ENCODE peak calls at places on chromosomes 16 and 17, in nine cellular contexts. H is sigmoid colon, X is A549, L is mucosa of descending colon, U is Peyer's patch, I is mesendoderm, P is thyroid gland, E is heart left ventricle, V is endodermal cell. B is an unnamed sample. For H3K4me1, the result is how much of the 10 kb centered on the place peaks cover.

GRCh38 chr17:76264425-76264754 is 758 bp upstream of the UBALD2 start:
- DNase-seq in H (no peak), X (no peak), L (no peak), U (no peak), I (no peak), P (no peak), E (no peak), V (no peak), B (no peak)

GRCh38 chr16:9469512-9469911 is 378.1 kb downstream of the HAPSTR1 start:
- DNase-seq in H (no peak), X (no peak), L (no peak), U (no peak), I (no peak), P (no peak), E (no peak), V (no peak), B (no peak)

GRCh38 chr17:52227926-52228325 is 69.4 kb upstream of the CA10 start:
- DNase-seq in H (no peak), X (no peak), L (no peak), U (no peak), I (no peak), P (no peak), E (no peak), V (no peak), B (no peak)

GRCh38 chr17:8499614-8500013 is 63.9 kb downstream of the NDEL1 start:
- DNase-seq in H (no peak), X (no peak), L (no peak), U (no peak), I (no peak), P (no peak), E (no peak), V (no peak), B (no peak)

GRCh38 chr16:12025926-12026325 is 49.4 kb downstream of the SNX29 start:
- DNase-seq in H (no peak), X (no peak), L (no peak), U (no peak), I (no peak), P (no peak), E (no peak), V (no peak), B (no peak)

GRCh38 chr17:45226620-45227019 is 4.9 kb downstream of the FMNL1 start:
- DNase-seq in H (no peak), X (no peak), L (no peak), U (no peak), I (no peak), P (no peak), E (no peak), V (no peak), B (no peak)

GRCh38 chr17:7438050-7438614 is 1.2 kb upstream of the FGF11 start:
- DNase-seq in H (no peak), X (no peak), L (peak), U (peak), I (peak), P (peak), E (peak), V (peak), B (peak)

GRCh38 chr17:28748852-28749515 is 5.2 kb downstream of the TRAF4 start:
- DNase-seq in H (no peak), X (no peak), L (no peak), U (no peak), I (no peak), P (no peak), E (no peak), V (peak), B (no peak)

GRCh38 chr17:68290955-68291835 is at the start of the genes ARSG and SLC16A6:
- DNase-seq in H (no peak), X (peak), L (peak), U (peak), I (peak), P (peak), E (peak), V (peak), B (peak)

GRCh38 chr17:43199633-43200032 is 12.0 kb upstream of the TMEM106A start:
- DNase-seq in H (no peak), X (no peak), L (no peak), U (no peak), I (no peak), P (no peak), E (no peak), V (no peak), B (no peak)

GRCh38 chr17:17784599-17785264 is 52.1 kb downstream of the SREBF1 start:
- DNase-seq in H (no peak), X (peak), L (peak), U (no peak), I (peak), P (peak), E (no peak), V (peak), B (no peak)

GRCh38 chr17:70562137-70562536 is 392.8 kb downstream of the KCNJ2 start:
- DNase-seq in H (no peak), X (no peak), L (no peak), U (no peak), I (no peak), P (no peak), E (no peak), V (no peak), B (no peak)

GRCh38 chr16:77290451-77291110 is 91.4 kb downstream of the SYCE1L start:
- DNase-seq in H (no peak), X (no peak), L (no peak), U (no peak), I (no peak), P (no peak), E (no peak), V (no peak), B (no peak)

GRCh38 chr17:18975597-18975996 is 23.6 kb downstream of the SLC5A10 start:
- DNase-seq in H (no peak), X (no peak), L (no peak), U (no peak), I (no peak), P (no peak), E (no peak), V (no peak), B (no peak)

GRCh38 chr16:4214215-4214621 is 27.7 kb downstream of the SRL start:
- DNase-seq in H (no peak), X (peak), L (no peak), U (peak), I (peak), P (peak), E (no peak), V (no peak), B (peak)

GRCh38 chr16:21628196-21628726 is 24.1 kb downstream of the IGSF6 start:
- DNase-seq in H (no peak), X (no peak), L (no peak), U (no peak), I (no peak), P (no peak), E (no peak), V (no peak), B (no peak)

GRCh38 chr17:5203178-5203907 is 11.7 kb upstream of the ZNF594 start:
- DNase-seq in H (no peak), X (no peak), L (no peak), U (no peak), I (no peak), P (no peak), E (no peak), V (no peak), B (no peak)

GRCh38 chr16:1098266-1098991 is 2.4 kb upstream of the C1QTNF8 start:
- DNase-seq in H (no peak), X (no peak), L (no peak), U (no peak), I (no peak), P (no peak), E (no peak), V (no peak), B (no peak)

GRCh38 chr17:49928826-49929475 is 40.0 kb upstream of the DLX4 start:
- DNase-seq in H (no peak), X (peak), L (no peak), U (no peak), I (peak), P (no peak), E (no peak), V (no peak), B (no peak)

GRCh38 chr17:78800132-78800931 is 18.3 kb upstream of the CYTH1 start:
- DNase-seq in H (no peak), X (no peak), L (no peak), U (no peak), I (no peak), P (no peak), E (no peak), V (no peak), B (no peak)

GRCh38 chr17:18158022-18158600 is 25.5 kb upstream of the ALKBH5 start:
- DNase-seq in H (peak), X (peak), L (peak), U (peak), I (peak), P (peak), E (peak), V (peak), B (peak)

GRCh38 chr16:88606146-88606757 is 32.1 kb upstream of the IL17C start:
- DNase-seq in H (no peak), X (no peak), L (no peak), U (no peak), I (no peak), P (peak), E (peak), V (no peak), B (no peak)

GRCh38 chr17:732788-733720 is 658 bp downstream of the TLCD3A start:
- DNase-seq in H (peak), X (no peak), L (peak), U (peak), I (peak), P (peak), E (peak), V (peak), B (peak)

GRCh38 chr17:28078443-28079229 is 36.2 kb downstream of the NLK start:
- DNase-seq in H (no peak), X (no peak), L (no peak), U (no peak), I (no peak), P (no peak), E (no peak), V (no peak), B (no peak)

GRCh38 chr17:39462644-39463375 is 1.5 kb downstream of the CDK12 start:
- DNase-seq in H (peak), X (no peak), L (peak), U (peak), I (peak), P (peak), E (no peak), V (peak), B (peak)

GRCh38 chr17:21113106-21113690 is 13.6 kb upstream of the DHRS7B start:
- DNase-seq in H (no peak), X (no peak), L (no peak), U (no peak), I (no peak), P (no peak), E (no peak), V (no peak), B (no peak)

GRCh38 chr16:73054131-73054496 is 6.2 kb upstream of the ZFHX3 start:
- DNase-seq in H (peak), X (no peak), L (no peak), U (no peak), I (no peak), P (no peak), E (no peak), V (peak), B (no peak)

GRCh38 chr16:11619327-11619851 is 32.7 kb upstream of the LITAF start:
- DNase-seq in H (no peak), X (no peak), L (no peak), U (no peak), I (no peak), P (peak), E (no peak), V (no peak), B (no peak)

GRCh38 chr17:5364156-5364555 is 55.3 kb downstream of the NUP88 start:
- DNase-seq in H (no peak), X (no peak), L (no peak), U (no peak), I (no peak), P (no peak), E (no peak), V (no peak), B (no peak)

GRCh38 chr17:38905375-38905774 is 20.0 kb upstream of the LASP1NB start:
- DNase-seq in H (no peak), X (no peak), L (no peak), U (no peak), I (no peak), P (no peak), E (no peak), V (no peak), B (no peak)

GRCh38 chr17:9115446-9116265 is 94.3 kb downstream of the NTN1 start:
- DNase-seq in H (peak), X (peak), L (peak), U (peak), I (peak), P (peak), E (peak), V (peak), B (peak)

GRCh38 chr16:23879735-23880373 is 44.1 kb downstream of the PRKCB start:
- DNase-seq in H (no peak), X (no peak), L (no peak), U (no peak), I (no peak), P (no peak), E (no peak), V (no peak), B (no peak)

GRCh38 chr17:4908711-4909496 is 6.0 kb upstream of the CHRNE start:
- DNase-seq in H (peak), X (peak), L (peak), U (peak), I (peak), P (peak), E (peak), V (peak), B (peak)

GRCh38 chr16:76162046-76162445 is 115.2 kb upstream of the CNTNAP4 start:
- DNase-seq in H (no peak), X (no peak), L (no peak), U (no peak), I (no peak), P (no peak), E (no peak), V (no peak), B (no peak)

GRCh38 chr17:56172517-56172982 is 19.3 kb downstream of the ANKFN1 start:
- DNase-seq in H (peak), X (no peak), L (no peak), U (no peak), I (peak), P (peak), E (no peak), V (peak), B (no peak)

GRCh38 chr17:77328823-77329740 is 188.3 kb downstream of the SEC14L1 start:
- DNase-seq in H (peak), X (no peak), L (peak), U (no peak), I (no peak), P (peak), E (no peak), V (peak), B (peak)

GRCh38 chr17:29588561-29589411 is 662 bp downstream of the GIT1 start:
- DNase-seq in H (no peak), X (peak), L (peak), U (peak), I (peak), P (peak), E (no peak), V (peak), B (peak)

GRCh38 chr17:81083125-81083765 is 48.3 kb downstream of the BAIAP2 start:
- DNase-seq in H (no peak), X (no peak), L (no peak), U (no peak), I (no peak), P (peak), E (no peak), V (no peak), B (no peak)

GRCh38 chr16:23795369-23795768 is 40.4 kb upstream of the PRKCB start:
- DNase-seq in H (no peak), X (no peak), L (no peak), U (no peak), I (no peak), P (no peak), E (no peak), V (no peak), B (no peak)

GRCh38 chr17:37111329-37111728 is 162.6 kb downstream of the AATF start:
- DNase-seq in H (no peak), X (no peak), L (no peak), U (no peak), I (no peak), P (no peak), E (no peak), V (peak), B (no peak)
- H3K4me1 ChIP-seq in H (under half), X (under half), L (under half), U (under half), I (under half), P (under half), E (under half), V (under half), B (under half)

GRCh38 chr16:66472961-66473610 is 46.0 kb downstream of the BEAN1 start:
- DNase-seq in H (peak), X (no peak), L (no peak), U (no peak), I (no peak), P (no peak), E (no peak), V (peak), B (no peak)
- H3K4me1 ChIP-seq in H (under half), X (under half), L (under half), U (under half), I (under half), P (under half), E (under half), V (under half), B (under half)

GRCh38 chr17:57480438-57481196 is 224.3 kb downstream of the MSI2 start:
- DNase-seq in H (no peak), X (no peak), L (no peak), U (no peak), I (peak), P (peak), E (no peak), V (no peak), B (no peak)
- H3K4me1 ChIP-seq in H (under half), X (under half), L (under half), U (under half), I (under half), P (under half), E (under half), V (under half), B (under half)

GRCh38 chr16:31188450-31189411 is 8.8 kb downstream of the FUS start:
- DNase-seq in H (no peak), X (no peak), L (no peak), U (no peak), I (no peak), P (no peak), E (no peak), V (no peak), B (no peak)

GRCh38 chr16:31186930-31187807 is 7.2 kb downstream of the FUS start:
- DNase-seq in H (no peak), X (no peak), L (no peak), U (no peak), I (no peak), P (no peak), E (no peak), V (no peak), B (no peak)

GRCh38 chr16:31186176-31186575 is 6.2 kb downstream of the FUS start:
- DNase-seq in H (no peak), X (no peak), L (no peak), U (no peak), I (no peak), P (no peak), E (no peak), V (no peak), B (no peak)

GRCh38 chr16:31189412-31189778 is 9.5 kb downstream of the FUS start:
- DNase-seq in H (no peak), X (no peak), L (no peak), U (no peak), I (no peak), P (no peak), E (no peak), V (no peak), B (no peak)

DNA sequence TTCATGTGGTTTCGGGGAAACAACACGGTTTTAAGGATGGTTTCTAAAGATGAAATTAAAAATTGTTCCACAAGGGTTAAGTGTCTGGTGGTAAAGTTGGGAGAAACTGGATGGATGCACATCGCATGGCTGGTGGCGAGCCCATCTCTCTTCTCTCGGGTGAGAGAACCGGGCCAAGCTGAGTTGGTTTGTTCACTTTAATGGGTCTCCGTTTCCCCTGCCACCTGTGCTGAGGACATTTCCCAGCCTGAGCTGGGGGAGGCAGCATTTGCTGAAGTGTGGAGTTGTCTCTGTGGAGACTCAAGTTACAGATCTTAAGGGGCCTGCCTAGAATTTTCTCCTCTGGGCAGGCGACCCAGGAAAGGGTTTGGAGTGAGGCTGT is 7.9 kb downstream of the FUS start:
- DNase-seq in H (no peak), X (no peak), L (no peak), U (no peak), I (no peak), P (no peak), E (no peak), V (no peak), B (no peak)
- H3K4me1 ChIP-seq in H (under half), X (under half), L (under half), U (under half), I (under half), P (under half), E (under half), V (under half), B (under half)

B was measured in transverse colon.